ENCODE peak calls at places on chromosome 6, in four cellular contexts. I is hepatic stellate cell, B is RPMI8226, Z is fibroblast of pulmonary artery. O is an unnamed sample.

GRCh38 chr6:47278545-47278944 is 31.2 kb downstream of the TNFRSF21 start:
- DNase-seq in I (no peak), B (no peak), Z (peak; percentile 78), O (peak; percentile 63)

GRCh38 chr6:109290143-109290931 is 91.9 kb downstream of the CD164 start:
- DNase-seq in I (no peak), B (no peak), Z (no peak), O (no peak)

GRCh38 chr6:2858678-2859324 is 17.1 kb upstream of the SERPINB1 start:
- DNase-seq in I (no peak), B (no peak), Z (peak; percentile 24), O (no peak)

GRCh38 chr6:93318127-93318526 is 101.2 kb downstream of the EPHA7 start:
- DNase-seq in I (no peak), B (no peak), Z (no peak), O (no peak)

GRCh38 chr6:144585217-144585814 is 300.2 kb downstream of the UTRN start:
- DNase-seq in I (no peak), B (peak; percentile 14), Z (peak; percentile 69), O (peak; percentile 65)

GRCh38 chr6:89385156-89385667 is 26.9 kb downstream of the RRAGD start:
- DNase-seq in I (no peak), B (peak; percentile 8), Z (peak; percentile 74), O (peak; percentile 20)

GRCh38 chr6:2839195-2839981 is 2.3 kb downstream of the SERPINB1 start:
- DNase-seq in I (no peak), B (no peak), Z (peak; percentile 65), O (peak; percentile 67)

GRCh38 chr6:36788768-36789167 is 50.5 kb downstream of the CPNE5 start:
- DNase-seq in I (no peak), B (no peak), Z (no peak), O (peak; percentile 17)

GRCh38 chr6:155212616-155213380 is 51.0 kb upstream of the CLDN20 start:
- DNase-seq in I (no peak), B (no peak), Z (no peak), O (no peak)

O was measured in cardiac fibroblast.